ENCODE peak calls at places on chromosomes 3 and 15, in nine cellular contexts. M, S, R, Q, J, W, D, Z and F are unnamed samples.

GRCh38 chr15:81813215-81813614 is 232.6 kb downstream of the MEX3B start:
- DNase-seq in M (no peak), D (no peak), R (peak), S (peak), Q (no peak), J (no peak), Z (peak), W (peak), F (no peak)

GRCh38 chr3:184008161-184008560 is 9.5 kb downstream of the ABCC5 start:
- DNase-seq in Z (no peak), J (no peak), Q (no peak), W (no peak), R (peak), D (no peak), M (no peak), S (no peak), F (no peak)

GRCh38 chr3:126945171-126945721 is 37.7 kb upstream of the PLXNA1 start:
- DNase-seq in Q (no peak), W (no peak), R (no peak), M (no peak), J (no peak), Z (no peak), D (no peak), S (no peak), F (no peak)

GRCh38 chr3:73681198-73681597 is 56.5 kb upstream of the PDZRN3 start:
- DNase-seq in W (no peak), D (no peak), R (no peak), S (no peak), J (no peak), M (no peak), Q (no peak), Z (no peak), F (no peak)

GRCh38 chr15:71485094-71485693 is 325.2 kb upstream of the NR2E3 start:
- DNase-seq in J (peak), R (peak), W (peak), Q (no peak), D (no peak), S (no peak), M (no peak), Z (no peak), F (no peak)

GRCh38 chr3:66539466-66539989 is 38.7 kb upstream of the LRIG1 start:
- DNase-seq in M (no peak), R (no peak), D (no peak), S (no peak), W (no peak), Z (no peak), Q (no peak), J (no peak), F (no peak)

GRCh38 chr3:111338059-111338698 is 203.8 kb upstream of the CD96 start:
- DNase-seq in Z (peak), J (peak), D (peak), M (peak), S (peak), W (peak), Q (peak), R (peak), F (peak)

GRCh38 chr3:128435058-128435457 is 31.6 kb downstream of the DNAJB8 start:
- DNase-seq in M (no peak), Q (no peak), R (peak), Z (no peak), W (peak), D (no peak), J (no peak), S (peak), F (no peak)

GRCh38 chr15:90296996-90297395 is 31.5 kb downstream of the NGRN start:
- DNase-seq in J (no peak), Z (no peak), M (no peak), R (no peak), S (no peak), D (no peak), Q (no peak), W (no peak), F (no peak)

GRCh38 chr3:129599607-129600006 is 6.9 kb downstream of the PLXND1 start:
- DNase-seq in D (peak), Z (no peak), S (peak), Q (peak), M (no peak), W (no peak), R (peak), J (no peak), F (no peak)

GRCh38 chr15:27725733-27726132 is 373.4 kb downstream of the OCA2 start:
- DNase-seq in W (no peak), Z (no peak), M (no peak), S (no peak), Q (no peak), D (no peak), J (no peak), R (no peak), F (no peak)

GRCh38 chr3:46722443-46722842 is 4.8 kb upstream of the PRSS50 start:
- DNase-seq in S (no peak), M (no peak), Z (no peak), J (no peak), D (no peak), Q (no peak), W (no peak), R (no peak), F (no peak)